ENCODE peak calls at places on chromosomes 3 and 15, in five cellular contexts. S is HepG2, Z is K562, V is HCT116, K is SK-N-SH. X is an unnamed sample.

GRCh38 chr15:35958936-35959335 is 413.0 kb upstream of the DPH6 start:
- DNase-seq in V (no peak), S (no peak), Z (no peak), K (no peak), X (no peak)

GRCh38 chr15:39459538-39459937 is 121.3 kb upstream of the THBS1 start:
- DNase-seq in S (no peak), V (no peak), Z (no peak), K (no peak), X (no peak)

GRCh38 chr3:33096103-33096868 is 660 bp downstream of the GLB1 start:
- DNase-seq in V (no peak), K (peak; percentile 67), S (peak; percentile 17), Z (peak; percentile 53), X (no peak)

GRCh38 chr15:43230640-43231115 is 9.9 kb upstream of the EPB42 start:
- DNase-seq in V (no peak), Z (peak; percentile 81), S (no peak), K (no peak), X (no peak)

GRCh38 chr15:67838789-67839332 is 984 bp downstream of the RNU6-1 start:
- DNase-seq in S (peak; percentile 56), K (peak; percentile 75), V (no peak), Z (no peak), X (no peak)

GRCh38 chr3:172038823-172039222 is 555 bp upstream of the FNDC3B start:
- DNase-seq in S (no peak), K (no peak), Z (no peak), V (no peak), X (no peak)

GRCh38 chr15:28123408-28124023 is 24.4 kb upstream of the OCA2 start:
- DNase-seq in K (peak; percentile 87), S (peak; percentile 57), Z (peak; percentile 70), V (peak; percentile 41), X (peak; percentile 36)

GRCh38 chr3:25621087-25621486 is 43.6 kb downstream of the TOP2B start:
- DNase-seq in S (no peak), V (no peak), K (no peak), Z (no peak), X (no peak)

GRCh38 chr3:37307321-37307720 is 132.9 kb upstream of the LRRFIP2 start:
- DNase-seq in Z (no peak), S (no peak), K (no peak), V (no peak), X (no peak)

GRCh38 chr3:106376016-106376415 is 507.2 kb upstream of the CBLB start:
- DNase-seq in Z (no peak), V (no peak), K (no peak), S (no peak), X (no peak)

GRCh38 chr15:90552929-90553211 is 23.1 kb downstream of the CRTC3 start:
- DNase-seq in K (no peak), V (no peak), Z (no peak), S (no peak), X (no peak)

GRCh38 chr3:101643861-101644613 is 32.9 kb downstream of the ZBTB11 start:
- DNase-seq in Z (no peak), V (peak; percentile 4), K (no peak), S (no peak), X (no peak)

GRCh38 chr3:40580494-40581091 is 55.8 kb downstream of the ZNF621 start:
- DNase-seq in K (peak; percentile 75), S (peak; percentile 50), Z (peak; percentile 76), V (peak; percentile 38), X (peak; percentile 54)

GRCh38 chr15:78831229-78832207 is 20.3 kb upstream of the ADAMTS7 start:
- DNase-seq in S (no peak), K (no peak), Z (no peak), V (no peak), X (no peak)

GRCh38 chr3:99709686-99710085 is 71.3 kb downstream of the COL8A1 start:
- DNase-seq in S (no peak), Z (no peak), K (no peak), V (no peak), X (no peak)

GRCh38 chr15:100729461-100729860 is 127.1 kb downstream of the ASB7 start:
- DNase-seq in V (no peak), Z (no peak), K (peak; percentile 1), S (no peak), X (no peak)

GRCh38 chr3:64291345-64291744 is 66.1 kb upstream of the PRICKLE2 start:
- DNase-seq in Z (no peak), K (no peak), S (no peak), V (no peak), X (peak; percentile 38)

GRCh38 chr15:62880278-62880677 is 162.3 kb upstream of the TPM1 start:
- DNase-seq in S (no peak), V (no peak), Z (no peak), K (peak; percentile 51), X (no peak)

GRCh38 chr3:101828289-101828688 is 21.0 kb upstream of the NFKBIZ start:
- DNase-seq in S (no peak), K (no peak), V (no peak), Z (no peak), X (no peak)

GRCh38 chr3:52405066-52405465 is 39.8 kb downstream of the SEMA3G start:
- DNase-seq in K (peak; percentile 12), Z (no peak), V (no peak), S (no peak), X (no peak)

DNA sequence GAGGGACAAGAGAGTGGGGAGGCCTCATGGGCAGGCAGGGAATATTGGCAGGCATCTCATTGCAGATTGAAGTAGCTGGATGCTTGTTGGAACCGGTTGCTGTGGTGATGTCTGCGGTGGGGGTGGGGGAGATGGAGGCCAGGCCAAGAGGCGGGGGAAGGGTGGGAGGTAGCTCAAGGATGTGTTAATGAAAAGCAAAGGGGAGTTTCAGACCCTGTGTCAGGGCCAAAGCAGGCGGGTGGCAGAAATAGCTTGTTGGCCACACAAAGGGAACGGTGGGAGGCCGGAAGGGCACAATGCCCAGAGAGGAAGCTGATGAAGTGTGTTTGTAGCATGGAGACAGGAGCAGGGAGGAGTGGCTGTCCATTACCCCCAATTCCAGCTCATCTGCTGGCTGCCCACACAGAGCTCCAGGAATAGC is 28.0 kb downstream of the CCDC33 start:
- DNase-seq in S (no peak), Z (no peak), K (no peak), V (no peak), X (no peak)
- TF ChIP-seq SIN3A in S (no peak), Z (no peak), K (no peak), V (no peak), X (no peak)

GRCh38 chr3:76025561-76025960 is 240.2 kb upstream of the ZNF717 start:
- DNase-seq in K (no peak), Z (no peak), S (no peak), V (no peak), X (no peak)
- H3K27ac ChIP-seq in K (no peak overlapping the region), Z (no peak overlapping the region), S (no peak overlapping the region), V (no peak overlapping the region), X (no peak overlapping the region)

GRCh38 chr3:135085696-135086436 is 290.8 kb downstream of the EPHB1 start:
- DNase-seq in Z (no peak), K (no peak), V (no peak), S (no peak), X (no peak)
- TF ChIP-seq SIN3A in Z (no peak), K (no peak), V (no peak), S (no peak), X (no peak)

GRCh38 chr3:4826237-4827100 is 152.8 kb upstream of the BHLHE40 start:
- DNase-seq in Z (no peak), V (no peak), K (no peak), S (no peak), X (no peak)
- H3K27ac ChIP-seq in Z (peak overlapping the region; percentile 16), V (no peak overlapping the region), K (peak overlapping the region; percentile 3), S (no peak overlapping the region), X (no peak overlapping the region)